ENCODE peak calls at places on chromosome 19, in nine cellular contexts. One of them, this sample, is unnamed.

GRCh38 chr19:55336101-55336500 is 3.6 kb upstream of the KMT5C start:
- DNase-seq in progenitor cell of endocrine pancreas: no peak
- DNase-seq in AG10803: peak
- DNase-seq in Calu3: no peak
- DNase-seq in adrenal gland: no peak
- DNase-seq in CD4-positive, alpha-beta T cell: no peak
- DNase-seq in AG04449: no peak
- DNase-seq in sigmoid colon: no peak
- DNase-seq in B cell: no peak
- DNase-seq in this sample: peak

GRCh38 chr19:46373573-46374359 is 26.9 kb downstream of the PPP5C start:
- DNase-seq in progenitor cell of endocrine pancreas: peak
- DNase-seq in AG10803: peak
- DNase-seq in Calu3: peak
- DNase-seq in adrenal gland: peak
- DNase-seq in CD4-positive, alpha-beta T cell: peak
- DNase-seq in AG04449: no peak
- DNase-seq in sigmoid colon: peak
- DNase-seq in B cell: no peak
- DNase-seq in this sample: peak

GRCh38 chr19:17749912-17750317 is 1.4 kb upstream of the FCHO1 start:
- DNase-seq in progenitor cell of endocrine pancreas: no peak
- DNase-seq in AG10803: no peak
- DNase-seq in Calu3: no peak
- DNase-seq in adrenal gland: peak
- DNase-seq in CD4-positive, alpha-beta T cell: no peak
- DNase-seq in AG04449: no peak
- DNase-seq in sigmoid colon: no peak
- DNase-seq in B cell: no peak
- DNase-seq in this sample: no peak

GRCh38 chr19:12769689-12770088 is 5.7 kb downstream of the HOOK2 start:
- DNase-seq in progenitor cell of endocrine pancreas: no peak
- DNase-seq in AG10803: no peak
- DNase-seq in Calu3: no peak
- DNase-seq in adrenal gland: no peak
- DNase-seq in CD4-positive, alpha-beta T cell: peak
- DNase-seq in AG04449: no peak
- DNase-seq in sigmoid colon: no peak
- DNase-seq in B cell: peak
- DNase-seq in this sample: no peak

GRCh38 chr19:34847393-34847792 is 74.4 kb upstream of the ZNF599 start:
- DNase-seq in progenitor cell of endocrine pancreas: no peak
- DNase-seq in AG10803: no peak
- DNase-seq in Calu3: no peak
- DNase-seq in adrenal gland: no peak
- DNase-seq in CD4-positive, alpha-beta T cell: no peak
- DNase-seq in AG04449: no peak
- DNase-seq in sigmoid colon: no peak
- DNase-seq in B cell: no peak
- DNase-seq in this sample: no peak

GRCh38 chr19:29942404-29943261 is 594 bp downstream of the URI1 start:
- DNase-seq in progenitor cell of endocrine pancreas: peak
- DNase-seq in AG10803: peak
- DNase-seq in Calu3: peak
- DNase-seq in adrenal gland: peak
- DNase-seq in CD4-positive, alpha-beta T cell: peak
- DNase-seq in AG04449: no peak
- DNase-seq in sigmoid colon: peak
- DNase-seq in B cell: peak
- DNase-seq in this sample: peak

GRCh38 chr19:35136231-35136630 is 1.4 kb upstream of the LGI4 start:
- DNase-seq in progenitor cell of endocrine pancreas: no peak
- DNase-seq in AG10803: no peak
- DNase-seq in Calu3: no peak
- DNase-seq in adrenal gland: no peak
- DNase-seq in CD4-positive, alpha-beta T cell: no peak
- DNase-seq in AG04449: no peak
- DNase-seq in sigmoid colon: no peak
- DNase-seq in B cell: no peak
- DNase-seq in this sample: no peak

GRCh38 chr19:40452016-40452415 is 7.9 kb upstream of the SERTAD3 start:
- DNase-seq in progenitor cell of endocrine pancreas: no peak
- DNase-seq in AG10803: no peak
- DNase-seq in Calu3: no peak
- DNase-seq in adrenal gland: no peak
- DNase-seq in CD4-positive, alpha-beta T cell: no peak
- DNase-seq in AG04449: no peak
- DNase-seq in sigmoid colon: no peak
- DNase-seq in B cell: no peak
- DNase-seq in this sample: no peak

GRCh38 chr19:30268601-30269000 is 103.6 kb upstream of the ZNF536 start:
- DNase-seq in progenitor cell of endocrine pancreas: no peak
- DNase-seq in AG10803: no peak
- DNase-seq in Calu3: no peak
- DNase-seq in adrenal gland: no peak
- DNase-seq in CD4-positive, alpha-beta T cell: no peak
- DNase-seq in AG04449: no peak
- DNase-seq in sigmoid colon: no peak
- DNase-seq in B cell: no peak
- DNase-seq in this sample: no peak

GRCh38 chr19:49422407-49423277 is 599 bp downstream of the PTH2 start:
- DNase-seq in progenitor cell of endocrine pancreas: no peak
- DNase-seq in AG10803: no peak
- DNase-seq in Calu3: peak
- DNase-seq in adrenal gland: no peak
- DNase-seq in CD4-positive, alpha-beta T cell: no peak
- DNase-seq in AG04449: no peak
- DNase-seq in sigmoid colon: no peak
- DNase-seq in B cell: peak
- DNase-seq in this sample: no peak

GRCh38 chr19:4375620-4376228 is 24.6 kb downstream of the SH3GL1 start:
- DNase-seq in progenitor cell of endocrine pancreas: no peak
- DNase-seq in AG10803: peak
- DNase-seq in Calu3: peak
- DNase-seq in adrenal gland: peak
- DNase-seq in CD4-positive, alpha-beta T cell: no peak
- DNase-seq in AG04449: no peak
- DNase-seq in sigmoid colon: peak
- DNase-seq in B cell: peak
- DNase-seq in this sample: peak

DNA sequence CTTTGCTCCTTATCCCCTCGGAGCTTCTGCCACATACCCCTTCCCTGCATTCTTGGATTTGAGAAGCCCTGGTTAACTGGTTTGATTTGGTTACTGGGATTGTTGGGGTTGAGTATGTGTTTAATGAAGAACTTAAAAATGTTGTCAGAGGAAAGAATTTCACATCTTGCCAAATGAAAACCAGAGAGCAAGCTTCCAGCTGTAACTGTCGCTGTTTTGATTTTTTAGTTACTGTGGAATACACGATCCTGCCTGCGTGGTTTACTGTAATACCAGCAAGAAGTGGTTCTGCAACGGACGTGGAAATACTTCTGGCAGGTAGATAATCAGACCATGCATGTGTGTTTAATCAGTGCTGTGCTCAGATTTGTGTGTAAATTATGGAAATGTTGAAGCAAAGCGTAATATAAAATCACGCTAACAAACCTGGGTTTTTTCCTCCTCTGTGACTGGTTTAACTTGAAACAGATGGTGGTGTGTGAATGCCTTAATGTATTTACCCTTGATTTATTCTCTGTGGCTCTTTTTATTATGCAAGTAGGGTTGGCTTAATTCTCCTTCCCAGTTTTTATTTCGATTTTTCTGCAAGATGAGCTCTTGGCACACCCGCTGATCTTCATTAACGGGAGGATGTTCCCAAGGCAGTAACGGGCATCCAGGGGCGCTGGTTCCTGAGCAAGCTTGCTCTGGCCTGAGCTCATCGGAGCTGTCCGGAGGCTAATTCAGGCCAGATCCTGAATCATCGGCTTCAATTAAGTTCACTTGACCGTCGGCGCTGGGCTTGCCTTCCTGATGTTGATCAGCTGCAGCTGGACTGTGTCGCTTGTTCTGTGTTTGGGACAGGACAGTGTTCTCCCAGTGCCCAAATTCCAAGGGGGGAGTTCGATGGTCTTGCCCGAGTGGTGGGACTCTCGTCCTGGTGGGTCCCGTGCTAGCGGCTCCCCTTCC is 16.0 kb downstream of the UPF1 start:
- DNase-seq in progenitor cell of endocrine pancreas: no peak
- DNase-seq in AG10803: peak
- DNase-seq in Calu3: no peak
- DNase-seq in adrenal gland: no peak
- DNase-seq in CD4-positive, alpha-beta T cell: no peak
- DNase-seq in AG04449: no peak
- DNase-seq in sigmoid colon: no peak
- DNase-seq in B cell: no peak
- DNase-seq in this sample: no peak
- TF ChIP-seq CTCF in progenitor cell of endocrine pancreas: no peak
- TF ChIP-seq CTCF in AG10803: peak
- TF ChIP-seq CTCF in Calu3: no peak
- TF ChIP-seq CTCF in adrenal gland: no peak
- TF ChIP-seq CTCF in CD4-positive, alpha-beta T cell: peak
- TF ChIP-seq CTCF in AG04449: no peak
- TF ChIP-seq CTCF in sigmoid colon: no peak
- TF ChIP-seq CTCF in B cell: peak
- TF ChIP-seq CTCF in this sample: no peak

DNA sequence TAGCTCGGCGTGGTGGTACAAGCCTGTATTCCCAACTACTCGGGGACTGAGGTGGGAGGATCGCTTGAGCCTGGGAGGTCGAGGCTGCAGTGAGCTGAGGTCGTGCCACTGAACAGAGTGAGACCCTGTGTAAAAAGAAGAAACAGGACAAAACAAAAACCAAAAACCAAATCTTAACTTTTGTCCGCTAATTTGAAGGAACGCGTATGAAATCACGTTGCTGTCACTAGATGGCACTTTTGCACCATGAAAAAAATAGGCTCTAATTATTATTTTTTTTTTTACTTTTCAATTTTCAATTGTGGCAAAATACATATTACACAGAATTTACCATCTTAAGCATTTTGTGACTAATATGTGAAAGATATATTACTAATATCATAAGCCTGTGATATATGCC is 17.6 kb upstream of the ZNF835 start:
- DNase-seq in progenitor cell of endocrine pancreas: no peak
- DNase-seq in AG10803: no peak
- DNase-seq in Calu3: no peak
- DNase-seq in adrenal gland: no peak
- DNase-seq in CD4-positive, alpha-beta T cell: no peak
- DNase-seq in AG04449: no peak
- DNase-seq in sigmoid colon: no peak
- DNase-seq in B cell: no peak
- DNase-seq in this sample: no peak
- TF ChIP-seq CTCF in progenitor cell of endocrine pancreas: no peak
- TF ChIP-seq CTCF in AG10803: no peak
- TF ChIP-seq CTCF in Calu3: no peak
- TF ChIP-seq CTCF in adrenal gland: peak
- TF ChIP-seq CTCF in CD4-positive, alpha-beta T cell: no peak
- TF ChIP-seq CTCF in AG04449: no peak
- TF ChIP-seq CTCF in sigmoid colon: no peak
- TF ChIP-seq CTCF in B cell: no peak
- TF ChIP-seq CTCF in this sample: no peak

GRCh38 chr19:14114439-14114838 is 3.1 kb downstream of the PRKACA start:
- DNase-seq in progenitor cell of endocrine pancreas: no peak
- DNase-seq in AG10803: no peak
- DNase-seq in Calu3: no peak
- DNase-seq in adrenal gland: no peak
- DNase-seq in CD4-positive, alpha-beta T cell: no peak
- DNase-seq in AG04449: no peak
- DNase-seq in sigmoid colon: no peak
- DNase-seq in B cell: no peak
- DNase-seq in this sample: no peak

GRCh38 chr19:14114854-14115253 is 2.7 kb downstream of the PRKACA start:
- DNase-seq in progenitor cell of endocrine pancreas: no peak
- DNase-seq in AG10803: no peak
- DNase-seq in Calu3: peak
- DNase-seq in adrenal gland: peak
- DNase-seq in CD4-positive, alpha-beta T cell: peak
- DNase-seq in AG04449: no peak
- DNase-seq in sigmoid colon: peak
- DNase-seq in B cell: peak
- DNase-seq in this sample: peak

GRCh38 chr19:14112051-14112808 is 5.3 kb downstream of the PRKACA start:
- DNase-seq in progenitor cell of endocrine pancreas: no peak
- DNase-seq in AG10803: no peak
- DNase-seq in Calu3: no peak
- DNase-seq in adrenal gland: no peak
- DNase-seq in CD4-positive, alpha-beta T cell: no peak
- DNase-seq in AG04449: no peak
- DNase-seq in sigmoid colon: no peak
- DNase-seq in B cell: no peak
- DNase-seq in this sample: no peak

GRCh38 chr19:14112809-14113385 is 4.7 kb downstream of the PRKACA start:
- DNase-seq in progenitor cell of endocrine pancreas: no peak
- DNase-seq in AG10803: no peak
- DNase-seq in Calu3: no peak
- DNase-seq in adrenal gland: peak
- DNase-seq in CD4-positive, alpha-beta T cell: no peak
- DNase-seq in AG04449: no peak
- DNase-seq in sigmoid colon: peak
- DNase-seq in B cell: no peak
- DNase-seq in this sample: no peak

DNA sequence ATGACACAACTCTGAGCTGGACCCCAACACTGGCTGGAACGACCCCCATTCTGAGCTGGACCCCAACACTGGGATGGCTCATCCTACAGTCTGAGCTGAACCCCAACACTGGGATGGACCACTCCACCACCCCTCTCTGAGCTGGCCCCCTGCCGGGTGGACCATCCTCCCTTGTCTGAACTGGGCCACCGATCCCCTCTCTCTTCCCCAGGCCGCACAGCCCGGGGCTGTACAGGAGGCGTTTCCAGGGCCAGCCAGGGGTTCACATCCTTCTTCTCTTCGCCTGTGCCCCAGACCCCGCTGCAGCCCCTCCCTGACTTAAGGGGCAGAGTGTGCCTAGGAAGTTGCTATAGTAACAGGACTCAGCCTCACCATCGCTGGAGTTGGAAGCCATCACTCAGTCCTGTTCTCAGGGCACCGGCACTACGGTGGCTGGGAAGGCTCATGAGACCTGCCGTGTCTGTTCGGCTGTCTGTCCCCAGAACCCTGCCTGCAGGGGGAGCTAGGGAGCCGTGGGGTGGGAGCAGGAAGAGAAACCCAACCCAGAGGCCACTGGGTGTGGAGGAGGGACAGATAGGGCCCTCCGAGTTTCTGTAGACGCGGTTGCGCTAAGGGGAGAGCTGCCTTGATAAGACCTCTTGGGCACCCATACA is 3.7 kb downstream of the PRKACA start:
- DNase-seq in progenitor cell of endocrine pancreas: no peak
- DNase-seq in AG10803: no peak
- DNase-seq in Calu3: peak
- DNase-seq in adrenal gland: no peak
- DNase-seq in CD4-positive, alpha-beta T cell: peak
- DNase-seq in AG04449: no peak
- DNase-seq in sigmoid colon: no peak
- DNase-seq in B cell: no peak
- DNase-seq in this sample: no peak
- TF ChIP-seq CTCF in progenitor cell of endocrine pancreas: no peak
- TF ChIP-seq CTCF in AG10803: no peak
- TF ChIP-seq CTCF in Calu3: peak
- TF ChIP-seq CTCF in adrenal gland: peak
- TF ChIP-seq CTCF in CD4-positive, alpha-beta T cell: no peak
- TF ChIP-seq CTCF in AG04449: no peak
- TF ChIP-seq CTCF in sigmoid colon: no peak
- TF ChIP-seq CTCF in B cell: no peak
- TF ChIP-seq CTCF in this sample: peak

GRCh38 chr19:38653028-38653571 is 5.7 kb downstream of the ACTN4 start:
- DNase-seq in progenitor cell of endocrine pancreas: no peak
- DNase-seq in AG10803: peak
- DNase-seq in Calu3: peak
- DNase-seq in adrenal gland: no peak
- DNase-seq in CD4-positive, alpha-beta T cell: no peak
- DNase-seq in AG04449: no peak
- DNase-seq in sigmoid colon: peak
- DNase-seq in B cell: no peak
- DNase-seq in this sample: peak
- TF ChIP-seq CTCF in progenitor cell of endocrine pancreas: no peak
- TF ChIP-seq CTCF in AG10803: peak
- TF ChIP-seq CTCF in Calu3: no peak
- TF ChIP-seq CTCF in adrenal gland: peak
- TF ChIP-seq CTCF in CD4-positive, alpha-beta T cell: no peak
- TF ChIP-seq CTCF in AG04449: no peak
- TF ChIP-seq CTCF in sigmoid colon: no peak
- TF ChIP-seq CTCF in B cell: no peak
- TF ChIP-seq CTCF in this sample: no peak